ENCODE peak calls at places on chromosomes 16 and 17, in four cellular contexts. One of them, this sample, is unnamed.

GRCh38 chr17:64491034-64491860 is 5.6 kb downstream of the POLG2 start:
- DNase-seq in H1: no peak
- DNase-seq in mesendoderm: peak; percentile 42
- DNase-seq in H9: no peak
- DNase-seq in this sample: peak; percentile 42

GRCh38 chr17:77827461-77827968 is 131.0 kb upstream of the TNRC6C start:
- DNase-seq in H1: no peak
- DNase-seq in mesendoderm: no peak
- DNase-seq in H9: no peak
- DNase-seq in this sample: no peak

GRCh38 chr17:16925461-16926060 is 46.4 kb downstream of the TNFRSF13B start:
- DNase-seq in mesendoderm: no peak
- DNase-seq in H9: no peak
- DNase-seq in H1: no peak
- DNase-seq in this sample: no peak

GRCh38 chr16:74726736-74727135 is 26.1 kb upstream of the MLKL start:
- DNase-seq in H1: peak; percentile 86
- DNase-seq in H9: peak; percentile 72
- DNase-seq in mesendoderm: peak; percentile 81
- DNase-seq in this sample: no peak

GRCh38 chr17:73657473-73658116 is 13.3 kb upstream of the SDK2 start:
- DNase-seq in H1: peak; percentile 89
- DNase-seq in H9: peak; percentile 90
- DNase-seq in mesendoderm: peak; percentile 84
- DNase-seq in this sample: no peak

GRCh38 chr16:78447164-78447563 is 347.7 kb downstream of the WWOX start:
- DNase-seq in H1: no peak
- DNase-seq in mesendoderm: no peak
- DNase-seq in H9: no peak
- DNase-seq in this sample: no peak

GRCh38 chr16:86576591-86577313 is 1.6 kb upstream of the FOXL1 start:
- DNase-seq in H1: peak; percentile 63
- DNase-seq in mesendoderm: peak; percentile 11
- DNase-seq in H9: no peak
- DNase-seq in this sample: no peak

GRCh38 chr17:33435716-33436301 is 142.7 kb upstream of the ASIC2 start:
- DNase-seq in H1: no peak
- DNase-seq in mesendoderm: no peak
- DNase-seq in H9: no peak
- DNase-seq in this sample: no peak

GRCh38 chr17:45371414-45372324 is 54.8 kb upstream of the MAP3K14 start:
- DNase-seq in H9: peak; percentile 98
- DNase-seq in H1: peak; percentile 92
- DNase-seq in mesendoderm: peak; percentile 99
- DNase-seq in this sample: peak; percentile 96

GRCh38 chr16:17222756-17223411 is 247.9 kb downstream of the XYLT1 start:
- DNase-seq in mesendoderm: peak; percentile 22
- DNase-seq in H1: no peak
- DNase-seq in H9: no peak
- DNase-seq in this sample: no peak

GRCh38 chr17:39939588-39940419 is 12.3 kb downstream of the LRRC3C start:
- DNase-seq in H9: no peak
- DNase-seq in H1: no peak
- DNase-seq in mesendoderm: no peak
- DNase-seq in this sample: peak; percentile 98

GRCh38 chr16:74844041-74844826 is 69.6 kb upstream of the FA2H start:
- DNase-seq in H9: no peak
- DNase-seq in mesendoderm: peak; percentile 31
- DNase-seq in H1: no peak
- DNase-seq in this sample: no peak

GRCh38 chr17:40606548-40607353 is 40.9 kb downstream of the SMARCE1 start:
- DNase-seq in H9: no peak
- DNase-seq in H1: no peak
- DNase-seq in mesendoderm: peak; percentile 24
- DNase-seq in this sample: no peak

GRCh38 chr17:38509772-38510423 is 81.6 kb downstream of the ARHGAP23 start:
- DNase-seq in mesendoderm: peak; percentile 77
- DNase-seq in H1: no peak
- DNase-seq in H9: peak; percentile 78
- DNase-seq in this sample: no peak

GRCh38 chr17:38509008-38509771 is 80.9 kb downstream of the ARHGAP23 start:
- DNase-seq in H9: peak; percentile 99
- DNase-seq in mesendoderm: peak; percentile 98
- DNase-seq in H1: peak; percentile 96
- DNase-seq in this sample: peak; percentile 91

GRCh38 chr17:38511126-38512108 is 83.2 kb downstream of the ARHGAP23 start:
- DNase-seq in H1: no peak
- DNase-seq in mesendoderm: peak; percentile 40
- DNase-seq in H9: no peak
- DNase-seq in this sample: peak; percentile 71

GRCh38 chr17:38512473-38513058 is 84.3 kb downstream of the ARHGAP23 start:
- DNase-seq in H9: no peak
- DNase-seq in mesendoderm: peak; percentile 19
- DNase-seq in H1: no peak
- DNase-seq in this sample: no peak

GRCh38 chr17:38510424-38511125 is 82.3 kb downstream of the ARHGAP23 start:
- DNase-seq in mesendoderm: peak; percentile 83
- DNase-seq in H9: peak; percentile 71
- DNase-seq in H1: peak; percentile 82
- DNase-seq in this sample: no peak
- H4K5ac ChIP-seq in mesendoderm: no peak overlapping the region
- H4K5ac ChIP-seq in H9: no peak overlapping the region
- H4K5ac ChIP-seq in H1: no peak overlapping the region
- H4K5ac ChIP-seq in this sample: no peak overlapping the region

GRCh38 chr16:4746991-4747574 is 12.7 kb downstream of the DNAAF8 start:
- DNase-seq in H9: no peak
- DNase-seq in H1: no peak
- DNase-seq in mesendoderm: no peak
- DNase-seq in this sample: no peak
- H2BK15ac ChIP-seq in H9: no peak overlapping the region
- H2BK15ac ChIP-seq in H1: no peak overlapping the region
- H2BK15ac ChIP-seq in mesendoderm: no peak overlapping the region
- H2BK15ac ChIP-seq in this sample: no peak overlapping the region

GRCh38 chr17:75575728-75576127 is 11.9 kb upstream of the MYO15B start:
- DNase-seq in H1: no peak
- DNase-seq in H9: no peak
- DNase-seq in mesendoderm: no peak
- DNase-seq in this sample: no peak

GRCh38 chr17:75575197-75575596 is 12.4 kb upstream of the MYO15B start:
- DNase-seq in mesendoderm: no peak
- DNase-seq in H1: no peak
- DNase-seq in H9: no peak
- DNase-seq in this sample: no peak

GRCh38 chr17:75573540-75573957 is 14.1 kb upstream of the MYO15B start:
- DNase-seq in H9: no peak
- DNase-seq in H1: no peak
- DNase-seq in mesendoderm: no peak
- DNase-seq in this sample: no peak

GRCh38 chr17:75573994-75574393 is 13.6 kb upstream of the MYO15B start:
- DNase-seq in H1: no peak
- DNase-seq in H9: no peak
- DNase-seq in mesendoderm: no peak
- DNase-seq in this sample: no peak

GRCh38 chr17:75574404-75575093 is 13.1 kb upstream of the MYO15B start:
- DNase-seq in H1: no peak
- DNase-seq in mesendoderm: no peak
- DNase-seq in H9: no peak
- DNase-seq in this sample: no peak
- H4K5ac ChIP-seq in H1: no peak overlapping the region
- H4K5ac ChIP-seq in mesendoderm: no peak overlapping the region
- H4K5ac ChIP-seq in H9: no peak overlapping the region
- H4K5ac ChIP-seq in this sample: no peak overlapping the region

GRCh38 chr16:11272484-11272883 is 945 bp downstream of the PRM3 start:
- DNase-seq in H1: no peak
- DNase-seq in H9: no peak
- DNase-seq in mesendoderm: no peak
- DNase-seq in this sample: no peak
- H2BK15ac ChIP-seq in H1: peak overlapping the region; percentile 61
- H2BK15ac ChIP-seq in H9: no peak overlapping the region
- H2BK15ac ChIP-seq in mesendoderm: no peak overlapping the region
- H2BK15ac ChIP-seq in this sample: no peak overlapping the region

GRCh38 chr16:64539811-64540210 is 582.1 kb downstream of the CDH11 start:
- DNase-seq in H1: no peak
- DNase-seq in H9: no peak
- DNase-seq in mesendoderm: no peak
- DNase-seq in this sample: no peak

GRCh38 chr16:64543401-64543800 is 578.5 kb downstream of the CDH11 start:
- DNase-seq in H1: no peak
- DNase-seq in mesendoderm: no peak
- DNase-seq in H9: no peak
- DNase-seq in this sample: no peak

GRCh38 chr16:64544859-64545258 is 577.0 kb downstream of the CDH11 start:
- DNase-seq in H1: no peak
- DNase-seq in mesendoderm: peak; percentile 32
- DNase-seq in H9: no peak
- DNase-seq in this sample: no peak

GRCh38 chr16:64540449-64540848 is 581.4 kb downstream of the CDH11 start:
- DNase-seq in mesendoderm: no peak
- DNase-seq in H9: no peak
- DNase-seq in H1: no peak
- DNase-seq in this sample: no peak

DNA sequence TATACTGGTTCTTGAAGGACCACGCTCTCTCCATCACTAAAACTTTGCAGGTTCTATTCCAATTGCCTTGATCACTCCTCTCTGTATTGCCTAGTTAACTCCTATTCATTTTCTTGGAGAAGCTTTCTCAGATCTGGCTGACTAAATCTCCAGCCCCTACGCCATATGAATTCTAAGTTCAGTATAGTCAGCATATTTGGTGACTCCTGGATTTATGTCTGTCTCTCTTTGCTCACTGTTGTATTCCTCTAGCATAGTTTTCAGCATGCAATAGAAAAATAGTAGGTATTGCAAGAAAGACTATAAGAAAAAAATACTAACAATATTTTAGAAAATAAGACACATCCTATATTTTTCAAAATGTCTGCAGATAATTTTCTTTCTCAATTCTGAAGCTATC is 579.7 kb downstream of the CDH11 start:
- DNase-seq in H9: no peak
- DNase-seq in mesendoderm: no peak
- DNase-seq in H1: no peak
- DNase-seq in this sample: no peak
- H4K5ac ChIP-seq in H9: no peak overlapping the region
- H4K5ac ChIP-seq in mesendoderm: no peak overlapping the region
- H4K5ac ChIP-seq in H1: no peak overlapping the region
- H4K5ac ChIP-seq in this sample: no peak overlapping the region

GRCh38 chr16:67249762-67250327 is 1.1 kb downstream of the SLC9A5 start:
- DNase-seq in mesendoderm: no peak
- DNase-seq in H1: no peak
- DNase-seq in H9: no peak
- DNase-seq in this sample: peak; percentile 35
- H2BK15ac ChIP-seq in mesendoderm: no peak overlapping the region
- H2BK15ac ChIP-seq in H1: no peak overlapping the region
- H2BK15ac ChIP-seq in H9: no peak overlapping the region
- H2BK15ac ChIP-seq in this sample: peak overlapping the region; percentile 19

DNA sequence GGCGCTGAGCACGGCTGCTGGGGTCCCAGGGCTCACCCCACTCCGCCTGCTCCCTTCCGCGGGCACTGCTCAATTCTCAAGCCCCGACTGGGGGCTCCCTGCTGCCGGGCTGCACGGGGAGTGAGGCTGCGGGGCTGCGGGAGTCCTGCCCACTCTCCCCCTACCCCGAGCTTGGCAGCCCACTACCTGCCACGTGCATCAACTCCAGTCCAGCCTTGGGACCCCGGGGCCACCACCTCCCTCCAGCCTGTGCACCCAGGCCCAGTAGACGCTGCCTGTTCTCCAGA is 43.3 kb upstream of the SSTR5 start:
- DNase-seq in H9: no peak
- DNase-seq in mesendoderm: no peak
- DNase-seq in H1: no peak
- DNase-seq in this sample: no peak
- H4K5ac ChIP-seq in H9: no peak overlapping the region
- H4K5ac ChIP-seq in mesendoderm: no peak overlapping the region
- H4K5ac ChIP-seq in H1: no peak overlapping the region
- H4K5ac ChIP-seq in this sample: no peak overlapping the region

DNA sequence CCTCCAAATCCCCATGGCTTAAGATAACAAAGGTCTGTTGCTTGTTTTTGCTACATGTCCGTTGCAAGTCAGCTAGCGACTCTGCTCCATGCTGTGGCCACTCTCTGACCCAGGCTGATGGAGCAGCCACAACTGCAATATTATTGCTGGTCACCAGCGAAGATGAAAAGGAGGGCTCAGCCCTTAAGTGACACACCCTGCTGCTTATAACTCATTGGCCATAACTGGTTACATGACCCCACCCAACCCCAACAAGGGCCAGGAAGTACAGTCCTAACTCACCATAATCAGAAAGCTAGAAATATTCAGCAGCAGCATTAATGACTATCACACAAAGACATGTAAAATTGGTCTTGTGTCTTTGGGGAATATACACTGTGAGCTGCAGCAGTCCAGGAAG is 224.3 kb downstream of the SOX9 start:
- DNase-seq in mesendoderm: peak; percentile 66
- DNase-seq in H1: no peak
- DNase-seq in H9: no peak
- DNase-seq in this sample: no peak
- H2BK15ac ChIP-seq in mesendoderm: no peak overlapping the region
- H2BK15ac ChIP-seq in H1: no peak overlapping the region
- H2BK15ac ChIP-seq in H9: no peak overlapping the region
- H2BK15ac ChIP-seq in this sample: peak overlapping the region; percentile 7

GRCh38 chr17:21297597-21297996 is 13.1 kb downstream of the MAP2K3 start:
- DNase-seq in H1: no peak
- DNase-seq in mesendoderm: no peak
- DNase-seq in H9: no peak
- DNase-seq in this sample: no peak
- H4K5ac ChIP-seq in H1: no peak overlapping the region
- H4K5ac ChIP-seq in mesendoderm: no peak overlapping the region
- H4K5ac ChIP-seq in H9: no peak overlapping the region
- H4K5ac ChIP-seq in this sample: no peak overlapping the region

DNA sequence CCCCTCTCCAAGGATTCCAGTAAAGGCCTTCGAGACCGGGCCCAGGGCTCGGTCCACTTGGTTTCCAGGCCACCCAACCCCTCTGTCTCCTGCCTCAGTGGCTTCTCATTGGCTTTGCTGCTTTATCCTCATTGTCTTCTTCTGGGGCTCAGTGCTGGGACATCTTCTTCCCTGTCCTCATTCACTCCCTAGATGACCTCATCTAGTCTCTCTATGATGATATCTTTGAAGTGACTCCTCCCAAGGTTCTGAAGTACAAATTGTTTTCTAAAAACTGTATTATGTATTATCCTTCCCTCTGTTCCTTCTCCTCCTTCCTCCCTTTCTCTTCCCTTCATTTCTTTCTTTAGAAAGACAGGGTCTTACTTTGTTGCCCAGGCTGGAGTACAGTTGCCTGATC is 27.1 kb upstream of the NDRG4 start:
- DNase-seq in H1: no peak
- DNase-seq in mesendoderm: no peak
- DNase-seq in H9: no peak
- DNase-seq in this sample: no peak
- H2BK15ac ChIP-seq in H1: no peak overlapping the region
- H2BK15ac ChIP-seq in mesendoderm: no peak overlapping the region
- H2BK15ac ChIP-seq in H9: no peak overlapping the region
- H2BK15ac ChIP-seq in this sample: no peak overlapping the region

This sample was measured in IMR-90.